ENCODE peak calls at places on chromosome 13, in seven cellular contexts. P, U, W, R, N, E and H are unnamed samples. For H3K4me1 and H3K36me3, the result is how much of the 10 kb centered on the place peaks cover.

GRCh38 chr13:27481766-27482165 is 31.4 kb upstream of the MTIF3 start:
- DNase-seq in P (no peak), U (peak), W (no peak), R (peak), N (no peak), E (no peak), H (peak)

GRCh38 chr13:98576963-98577822 is at the start of gene STK24:
- DNase-seq in P (peak), U (peak), W (peak), R (peak), N (peak), E (peak), H (peak)

GRCh38 chr13:78601124-78601885 is 2.0 kb downstream of the POU4F1 start:
- DNase-seq in P (no peak), U (no peak), W (no peak), R (peak), N (no peak), E (no peak), H (no peak)

GRCh38 chr13:81540777-81541176 is 1199.9 kb upstream of the SPRY2 start:
- DNase-seq in P (no peak), U (no peak), W (no peak), R (no peak), N (no peak), E (no peak), H (no peak)

GRCh38 chr13:46855664-46856063 is 41.2 kb downstream of the HTR2A start:
- DNase-seq in P (no peak), U (no peak), W (no peak), R (no peak), N (no peak), E (no peak), H (no peak)

GRCh38 chr13:39037880-39038568 is at the start of the genes NHLRC3 and PROSER1:
- DNase-seq in P (peak), U (peak), W (peak), R (peak), N (peak), E (peak), H (peak)

GRCh38 chr13:27352698-27353097 is 71.7 kb upstream of the GTF3A start:
- DNase-seq in P (no peak), U (no peak), W (no peak), R (peak), N (no peak), E (no peak), H (no peak)

GRCh38 chr13:27012482-27013197 is 159.0 kb downstream of the USP12 start:
- DNase-seq in P (no peak), U (no peak), W (peak), R (peak), N (no peak), E (no peak), H (no peak)

GRCh38 chr13:42047561-42048322 is 706 bp upstream of the DGKH start:
- DNase-seq in P (peak), U (peak), W (no peak), R (peak), N (no peak), E (peak), H (peak)

GRCh38 chr13:71880753-71881541 is 13.9 kb upstream of the DACH1 start:
- DNase-seq in P (no peak), U (no peak), W (peak), R (no peak), N (no peak), E (no peak), H (no peak)

GRCh38 chr13:29594310-29594709 is 1.2 kb downstream of the SLC7A1 start:
- DNase-seq in P (no peak), U (peak), W (peak), R (peak), N (peak), E (peak), H (peak)

GRCh38 chr13:29465741-29466293 is 129.7 kb downstream of the SLC7A1 start:
- DNase-seq in P (no peak), U (peak), W (no peak), R (peak), N (no peak), E (no peak), H (no peak)

GRCh38 chr13:68927387-68928026 is 1180.1 kb upstream of the ATXN8OS start:
- DNase-seq in P (no peak), U (no peak), W (no peak), R (no peak), N (no peak), E (no peak), H (peak)

GRCh38 chr13:79869326-79869725 is 388.4 kb downstream of the NDFIP2 start:
- DNase-seq in P (no peak), U (no peak), W (peak), R (peak), N (no peak), E (no peak), H (peak)

GRCh38 chr13:29594710-29595379 is 643 bp downstream of the SLC7A1 start:
- DNase-seq in P (peak), U (peak), W (no peak), R (peak), N (peak), E (peak), H (peak)

GRCh38 chr13:97004096-97004876 is 10.0 kb upstream of the OXGR1 start:
- DNase-seq in P (no peak), U (no peak), W (no peak), R (peak), N (no peak), E (no peak), H (no peak)

GRCh38 chr13:28322256-28322895 is 172.6 kb downstream of the FLT1 start:
- DNase-seq in P (no peak), U (no peak), W (no peak), R (peak), N (no peak), E (no peak), H (no peak)

GRCh38 chr13:99312493-99312883 is 5.3 kb upstream of the GPR183 start:
- DNase-seq in P (peak), U (peak), W (no peak), R (peak), N (no peak), E (no peak), H (no peak)

GRCh38 chr13:72656357-72656756 is 71.1 kb downstream of the MZT1 start:
- DNase-seq in P (no peak), U (no peak), W (no peak), R (no peak), N (no peak), E (no peak), H (no peak)

GRCh38 chr13:100528353-100528752 is 60.2 kb downstream of the GGACT start:
- DNase-seq in P (no peak), U (no peak), W (no peak), R (no peak), N (no peak), E (no peak), H (no peak)

GRCh38 chr13:34465423-34465922 is 476.6 kb upstream of the NBEA start:
- DNase-seq in P (no peak), U (no peak), W (no peak), R (no peak), N (no peak), E (no peak), H (peak)

GRCh38 chr13:110422913-110423688 is 116.0 kb downstream of the COL4A2 start:
- DNase-seq in P (no peak), U (no peak), W (peak), R (no peak), N (no peak), E (no peak), H (no peak)
- H3K4me1 ChIP-seq in P (under half), U (under half), W (under half), R (under half), N (under half), E (under half), H (under half)

DNA sequence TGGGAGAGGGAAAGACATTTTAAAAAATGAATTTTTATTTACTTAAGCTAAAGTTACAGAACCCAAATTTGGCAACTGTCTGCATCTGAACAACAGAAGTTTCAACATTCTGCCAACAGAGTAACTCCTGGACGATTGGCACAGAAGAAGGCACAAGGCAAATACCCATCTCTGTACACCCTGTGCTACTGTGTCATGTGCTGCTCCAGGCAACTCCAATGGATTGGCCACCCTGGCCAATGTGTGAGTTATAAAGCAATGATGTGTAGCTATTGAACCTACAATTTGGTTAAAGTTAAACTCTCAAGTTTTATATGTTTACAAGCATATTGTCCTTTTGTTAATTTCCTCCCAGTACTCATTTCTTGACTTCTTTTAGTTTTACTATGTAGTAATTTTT is 6.1 kb downstream of the STARD13 start:
- DNase-seq in P (no peak), U (no peak), W (peak), R (no peak), N (no peak), E (no peak), H (no peak)
- H3K36me3 ChIP-seq in P (under half), U (under half), W (under half), R (under half), N (under half), E (under half), H (under half)

DNA sequence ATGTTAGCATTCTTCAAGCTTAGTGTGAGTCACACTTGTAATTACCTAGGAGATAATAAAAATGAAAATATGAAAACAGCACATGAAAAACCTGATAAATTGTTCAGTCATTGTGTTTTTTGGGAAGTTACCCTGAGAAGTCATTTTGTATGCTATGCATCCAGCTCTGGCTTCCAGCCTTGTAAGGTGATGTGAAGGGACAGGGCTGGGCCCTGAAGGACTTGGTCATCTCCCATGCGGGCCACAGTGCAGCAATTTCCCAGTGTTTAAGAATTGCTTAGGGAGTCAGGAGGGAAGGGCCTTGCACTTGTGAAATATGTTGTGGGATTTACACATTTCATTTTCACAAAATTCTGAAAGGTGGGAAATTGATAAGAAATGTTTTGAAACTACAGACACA is 41.3 kb downstream of the ARHGEF7 start:
- DNase-seq in P (no peak), U (no peak), W (peak), R (no peak), N (no peak), E (no peak), H (no peak)
- H3K4me3 ChIP-seq in P (no peak), U (no peak), W (no peak), R (no peak), N (no peak), E (no peak), H (no peak)

GRCh38 chr13:49302817-49303216 is 55.1 kb downstream of the CDADC1 start:
- DNase-seq in P (no peak), U (peak), W (no peak), R (no peak), N (no peak), E (no peak), H (no peak)
- H3K4me1 ChIP-seq in P (half or more), U (under half), W (under half), R (under half), N (under half), E (under half), H (under half)

GRCh38 chr13:19670147-19670546 is 36.7 kb downstream of the MPHOSPH8 start:
- DNase-seq in P (no peak), U (no peak), W (no peak), R (no peak), N (no peak), E (no peak), H (no peak)
- H3K36me3 ChIP-seq in P (half or more), U (half or more), W (half or more), R (half or more), N (half or more), E (half or more), H (half or more)

DNA sequence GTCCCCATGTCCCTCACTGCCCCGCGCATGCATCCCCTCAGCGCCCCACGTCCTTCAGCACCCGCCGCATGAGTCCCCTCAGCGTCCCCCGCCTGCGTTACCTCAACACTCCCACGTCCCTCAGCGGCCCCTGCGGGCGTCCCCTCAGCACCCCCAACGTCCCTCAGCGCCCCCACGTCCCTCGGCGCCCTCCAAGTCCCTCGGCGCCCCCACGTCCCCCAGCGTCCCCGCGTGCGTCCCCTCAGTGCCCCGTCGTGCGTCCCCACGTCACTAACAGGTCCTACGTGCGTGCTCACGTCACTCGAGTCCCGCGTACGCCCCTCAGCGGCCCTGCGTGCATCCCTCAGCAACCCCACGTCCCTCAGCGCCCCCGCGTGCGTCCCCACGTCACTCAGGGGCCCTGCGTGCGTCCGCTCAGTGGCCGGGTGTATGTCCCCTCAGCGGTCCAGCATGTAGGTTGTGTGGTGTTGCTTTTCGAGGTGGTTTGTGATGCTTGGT is 19.5 kb upstream of the GAS6 start:
- DNase-seq in P (peak), U (no peak), W (no peak), R (no peak), N (no peak), E (no peak), H (no peak)
- H3K4me3 ChIP-seq in P (no peak), U (no peak), W (no peak), R (no peak), N (no peak), E (no peak), H (no peak)

GRCh38 chr13:40793339-40793738 is 3.9 kb downstream of the SLC25A15 start:
- DNase-seq in P (no peak), U (no peak), W (no peak), R (no peak), N (no peak), E (no peak), H (no peak)

GRCh38 chr13:40787062-40787461 is 2.3 kb upstream of the SLC25A15 start:
- DNase-seq in P (no peak), U (no peak), W (no peak), R (peak), N (no peak), E (no peak), H (no peak)

GRCh38 chr13:40792284-40793051 is 3.1 kb downstream of the SLC25A15 start:
- DNase-seq in P (no peak), U (no peak), W (no peak), R (no peak), N (no peak), E (no peak), H (no peak)

GRCh38 chr13:40789275-40790231 is at the start of gene SLC25A15:
- DNase-seq in P (peak), U (peak), W (peak), R (peak), N (peak), E (peak), H (peak)

GRCh38 chr13:40790232-40790631 is 821 bp downstream of the SLC25A15 start:
- DNase-seq in P (no peak), U (no peak), W (no peak), R (no peak), N (no peak), E (no peak), H (no peak)
- H3K4me1 ChIP-seq in P (under half), U (under half), W (under half), R (under half), N (under half), E (under half), H (under half)

DNA sequence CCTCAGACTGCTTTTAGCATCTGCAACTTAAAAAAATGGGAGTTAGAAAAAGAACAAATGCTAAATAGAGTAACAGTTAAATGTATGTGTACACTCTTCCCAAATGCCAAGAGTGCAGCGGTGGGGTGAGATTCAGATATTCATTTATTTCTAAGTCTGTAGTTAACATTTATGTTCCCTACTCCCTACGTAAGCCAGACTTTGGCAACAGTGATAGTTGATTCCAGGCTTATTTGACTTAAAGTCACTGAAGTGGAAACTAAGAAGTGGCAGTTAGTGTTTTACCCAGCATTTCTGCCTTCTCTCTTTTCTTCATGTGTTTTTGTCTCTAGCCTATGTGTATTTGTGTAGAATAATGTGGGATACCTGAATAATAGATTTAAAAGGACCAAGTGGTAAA is 4.5 kb downstream of the MIR17HG start:
- DNase-seq in P (no peak), U (no peak), W (no peak), R (no peak), N (no peak), E (no peak), H (no peak)
- H3K36me3 ChIP-seq in P (under half), U (under half), W (half or more), R (under half), N (under half), E (under half), H (half or more)